ENCODE peak calls at places on chromosomes 5 and 9, in five cellular contexts. K, C, S, M and N are unnamed samples.

GRCh38 chr9:91949293-91949945 is 609 bp downstream of the ROR2 start:
- DNase-seq in K (no peak), C (no peak), S (no peak), M (no peak), N (no peak)

GRCh38 chr5:35047785-35048404 is at the start of gene AGXT2:
- DNase-seq in K (no peak), C (no peak), S (no peak), M (no peak), N (no peak)

GRCh38 chr5:175778951-175779475 is 92.4 kb upstream of the CPLX2 start:
- DNase-seq in K (peak; percentile 15), C (peak; percentile 29), S (no peak), M (no peak), N (no peak)

GRCh38 chr5:94031631-94032030 is 290.2 kb upstream of the POU5F2 start:
- DNase-seq in K (no peak), C (no peak), S (no peak), M (no peak), N (no peak)

GRCh38 chr9:37986001-37986400 is 82.1 kb upstream of the SLC25A51 start:
- DNase-seq in K (no peak), C (no peak), S (no peak), M (no peak), N (no peak)

GRCh38 chr9:127388037-127388855 is 8.7 kb upstream of the SLC2A8 start:
- DNase-seq in K (peak; percentile 86), C (peak; percentile 96), S (peak; percentile 18), M (no peak), N (peak; percentile 79)

GRCh38 chr5:67879619-67880357 is 335.8 kb upstream of the PIK3R1 start:
- DNase-seq in K (no peak), C (peak; percentile 3), S (no peak), M (no peak), N (no peak)

GRCh38 chr9:114281421-114282103 is 41.3 kb upstream of the ORM1 start:
- DNase-seq in K (no peak), C (no peak), S (no peak), M (no peak), N (no peak)

GRCh38 chr5:160198148-160198545 is 31.2 kb upstream of the FABP6 start:
- DNase-seq in K (no peak), C (no peak), S (peak; percentile 30), M (no peak), N (no peak)

GRCh38 chr5:123367739-123368138 is 55.5 kb downstream of the CEP120 start:
- DNase-seq in K (no peak), C (no peak), S (no peak), M (no peak), N (no peak)

GRCh38 chr9:81052846-81053245 is 636.5 kb downstream of the TLE1 start:
- DNase-seq in K (no peak), C (no peak), S (no peak), M (no peak), N (no peak)

GRCh38 chr9:89137548-89138462 is 40.8 kb downstream of the SHC3 start:
- DNase-seq in K (peak; percentile 59), C (no peak), S (no peak), M (no peak), N (no peak)

GRCh38 chr5:35145671-35146317 is 84.5 kb downstream of the PRLR start:
- DNase-seq in K (no peak), C (no peak), S (no peak), M (no peak), N (no peak)

GRCh38 chr5:160702856-160703453 is 149.1 kb downstream of the ATP10B start:
- DNase-seq in K (no peak), C (no peak), S (no peak), M (no peak), N (peak; percentile 28)

GRCh38 chr5:127754259-127754658 is 51.1 kb downstream of the CCDC192 start:
- DNase-seq in K (no peak), C (no peak), S (no peak), M (no peak), N (no peak)

GRCh38 chr9:98652741-98653140 is 56.0 kb downstream of the GABBR2 start:
- DNase-seq in K (no peak), C (no peak), S (no peak), M (no peak), N (no peak)

GRCh38 chr5:111143910-111144309 is 51.8 kb downstream of the WDR36 start:
- DNase-seq in K (no peak), C (no peak), S (no peak), M (no peak), N (no peak)

GRCh38 chr9:105116047-105116868 is 128.2 kb upstream of the SLC44A1 start:
- DNase-seq in K (no peak), C (no peak), S (no peak), M (no peak), N (no peak)
- TF ChIP-seq SRF in K (no peak), C (no peak), S (no peak), M (no peak), N (no peak)

DNA sequence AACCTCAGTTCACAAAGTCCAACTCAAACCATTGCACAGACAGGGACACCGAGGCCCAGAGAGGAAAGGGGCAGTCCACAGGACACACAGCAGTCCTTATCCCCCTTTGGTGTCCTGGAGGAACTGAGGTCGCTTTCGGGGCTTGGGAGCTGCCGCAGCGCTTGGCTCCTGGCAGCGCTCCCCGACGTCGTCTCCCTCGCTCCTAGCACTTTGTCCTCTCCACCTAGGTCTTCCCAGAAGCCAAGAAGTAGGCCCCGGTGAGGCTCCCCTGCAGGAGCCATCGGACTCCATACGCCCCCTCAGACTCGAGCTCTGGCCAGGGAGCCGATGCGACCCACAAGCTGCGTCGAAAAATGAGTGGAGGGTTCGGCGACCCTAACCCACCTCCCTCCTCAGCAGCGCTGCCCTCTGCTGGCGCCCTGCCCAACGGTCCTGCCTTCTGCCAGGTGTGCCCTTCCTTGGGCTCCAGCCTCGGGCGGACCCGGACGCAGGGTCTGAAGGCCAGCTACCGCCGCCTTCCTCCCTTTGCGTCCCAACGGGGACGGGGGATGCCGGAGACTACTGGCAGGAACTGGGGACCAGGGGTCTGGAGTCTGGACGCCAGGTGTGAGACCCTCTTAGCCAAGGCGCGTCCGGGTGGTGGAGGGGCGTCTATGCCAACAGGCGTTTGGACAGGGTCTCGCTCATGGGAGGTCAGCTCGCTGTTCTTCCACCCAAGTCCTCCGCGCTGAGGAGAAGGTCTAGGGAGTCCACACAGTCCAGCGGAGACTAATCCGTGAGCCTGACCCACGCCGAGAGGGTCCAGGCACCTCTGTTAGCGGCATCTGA is 2.1 kb upstream of the PRDM12 start:
- DNase-seq in K (no peak), C (no peak), S (no peak), M (no peak), N (no peak)
- TF ChIP-seq SRF in K (no peak), C (no peak), S (no peak), M (no peak), N (no peak)

DNA sequence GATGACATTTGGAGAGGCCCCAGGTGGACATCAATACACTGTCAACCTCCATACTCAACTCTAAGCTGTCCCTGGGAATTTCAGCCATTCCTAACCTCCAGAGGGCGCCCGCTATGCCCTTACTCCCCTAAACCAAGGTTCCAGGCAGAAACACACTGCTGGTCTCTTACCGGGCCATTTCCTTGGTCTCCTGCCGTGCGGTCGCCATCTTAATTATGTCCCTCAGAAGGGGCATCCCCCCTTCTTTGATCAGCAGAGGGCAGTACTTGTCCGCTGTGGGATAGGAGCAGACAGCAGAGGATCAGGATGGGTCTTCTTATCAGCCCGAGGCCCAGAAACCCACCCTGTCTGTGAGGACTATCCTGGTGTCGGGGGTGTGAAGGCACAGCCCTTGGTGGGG is 9.3 kb upstream of the ZDHHC12 start:
- DNase-seq in K (peak; percentile 93), C (peak; percentile 91), S (peak; percentile 95), M (peak; percentile 94), N (no peak)
- TF ChIP-seq SRF in K (no peak), C (no peak), S (no peak), M (no peak), N (no peak)

GRCh38 chr9:124868511-124869465 is 6.9 kb downstream of the ARPC5L start:
- DNase-seq in K (peak; percentile 40), C (peak; percentile 71), S (peak; percentile 94), M (no peak), N (no peak)
- TF ChIP-seq SRF in K (no peak), C (no peak), S (no peak), M (no peak), N (no peak)

GRCh38 chr9:73573235-73573634 is 421.6 kb downstream of the ANXA1 start:
- DNase-seq in K (no peak), C (no peak), S (no peak), M (no peak), N (no peak)
- TF ChIP-seq SRF in K (no peak), C (no peak), S (no peak), M (no peak), N (no peak)

GRCh38 chr5:53170748-53171349 is 61.3 kb upstream of the MOCS2 start:
- DNase-seq in K (peak; percentile 32), C (peak; percentile 23), S (peak; percentile 46), M (no peak), N (no peak)

GRCh38 chr5:53164478-53165165 is 55.1 kb upstream of the MOCS2 start:
- DNase-seq in K (no peak), C (peak; percentile 23), S (no peak), M (no peak), N (no peak)

GRCh38 chr5:53166101-53166500 is 56.5 kb upstream of the MOCS2 start:
- DNase-seq in K (no peak), C (no peak), S (no peak), M (no peak), N (no peak)

GRCh38 chr5:53169933-53170332 is 60.4 kb upstream of the MOCS2 start:
- DNase-seq in K (no peak), C (no peak), S (no peak), M (no peak), N (no peak)

GRCh38 chr5:53167836-53168235 is 58.3 kb upstream of the MOCS2 start:
- DNase-seq in K (no peak), C (no peak), S (no peak), M (no peak), N (no peak)
- TF ChIP-seq SRF in K (no peak), C (no peak), S (no peak), M (no peak), N (no peak)

GRCh38 chr5:2697446-2698200 is 53.9 kb downstream of the IRX2 start:
- DNase-seq in K (no peak), C (no peak), S (peak; percentile 15), M (no peak), N (no peak)

GRCh38 chr5:2698581-2698980 is 52.9 kb downstream of the IRX2 start:
- DNase-seq in K (no peak), C (no peak), S (no peak), M (no peak), N (no peak)

GRCh38 chr5:2697041-2697440 is 54.4 kb downstream of the IRX2 start:
- DNase-seq in K (no peak), C (no peak), S (no peak), M (no peak), N (no peak)

GRCh38 chr5:2696156-2696807 is 55.2 kb downstream of the IRX2 start:
- DNase-seq in K (no peak), C (no peak), S (no peak), M (no peak), N (no peak)

DNA sequence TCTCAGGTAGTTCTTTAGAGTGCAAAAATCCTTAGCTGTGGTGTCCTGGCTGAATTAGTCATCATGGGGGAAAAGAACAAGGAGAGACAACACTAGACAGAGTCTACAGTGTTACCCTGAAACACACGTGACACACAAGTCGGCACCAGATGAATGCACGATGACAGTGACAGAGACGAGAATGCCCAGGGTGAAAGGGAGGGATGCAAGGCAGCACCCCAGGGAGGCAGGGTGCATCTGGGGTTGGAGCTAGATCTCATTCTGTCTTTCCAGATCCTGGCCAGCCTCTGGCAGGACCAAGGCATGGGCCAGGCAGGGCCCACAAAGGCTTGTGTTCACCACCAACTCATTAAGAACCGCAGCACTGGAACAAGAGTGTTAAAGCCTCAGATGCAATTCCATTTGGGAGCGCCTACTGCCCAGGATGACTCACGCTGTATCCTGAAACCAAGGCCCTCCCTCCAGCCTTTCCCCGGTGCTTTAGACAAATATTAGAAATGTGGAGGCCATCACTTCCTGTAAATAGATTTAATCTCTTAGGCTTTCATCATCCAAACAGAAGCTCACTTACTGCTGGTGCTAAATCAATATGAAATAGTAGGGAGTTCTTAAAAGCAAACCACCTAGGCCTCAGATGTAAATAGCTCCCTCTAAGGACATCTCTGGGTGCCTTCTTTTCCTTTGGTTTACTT is 56.1 kb downstream of the IRX2 start:
- DNase-seq in K (no peak), C (peak; percentile 42), S (no peak), M (no peak), N (no peak)
- TF ChIP-seq SRF in K (no peak), C (no peak), S (no peak), M (no peak), N (no peak)